ENCODE peak calls at places on chromosomes 11 and 22, in six cellular contexts. W is MV-4-11; D is GM10248; X is suprapubic skin; E is BJ; G is stimulated activated naive CD8-positive, alpha-beta T cell treated with anti-CD3 and anti-CD28 coated beads, Interleukin-15, amount 100 ng/mL, for 72 hours. S is an unnamed sample.

GRCh38 chr11:115765803-115766239 is 261.6 kb upstream of the CADM1 start:
- DNase-seq in E (peak; percentile 46), D (no peak), G (no peak), X (no peak), W (peak; percentile 88), S (peak; percentile 12)

GRCh38 chr11:131817701-131818188 is 447.3 kb downstream of the NTM start:
- DNase-seq in D (no peak), E (no peak), X (no peak), G (no peak), W (no peak), S (no peak)

GRCh38 chr11:67646535-67647336 is 3.8 kb downstream of the ACY3 start:
- DNase-seq in D (no peak), X (peak; percentile 76), G (peak; percentile 66), W (peak; percentile 72), E (no peak), S (peak; percentile 91)

GRCh38 chr11:128421577-128421976 is 165.8 kb downstream of the ETS1 start:
- DNase-seq in D (no peak), X (no peak), W (no peak), E (no peak), G (no peak), S (no peak)

GRCh38 chr22:27918351-27919221 is 470 bp downstream of the PITPNB start:
- DNase-seq in E (no peak), X (peak; percentile 83), G (peak; percentile 71), D (peak; percentile 69), W (peak; percentile 4), S (peak; percentile 66)

GRCh38 chr11:103587951-103588788 is 448.3 kb upstream of the DDI1 start:
- DNase-seq in X (no peak), G (no peak), D (no peak), E (no peak), W (no peak), S (no peak)

GRCh38 chr22:48753381-48753730 is 1074.3 kb downstream of the BRD1 start:
- DNase-seq in G (no peak), W (no peak), X (no peak), D (no peak), E (no peak), S (no peak)

GRCh38 chr11:46471943-46472661 is 80.5 kb upstream of the CHRM4 start:
- DNase-seq in D (no peak), W (no peak), E (no peak), X (no peak), G (no peak), S (no peak)

GRCh38 chr11:120268686-120269085 is 28.7 kb downstream of the POU2F3 start:
- DNase-seq in G (no peak), E (no peak), D (no peak), W (no peak), X (no peak), S (no peak)

GRCh38 chr22:31754813-31755212 is 994 bp downstream of the DEPDC5 start:
- DNase-seq in D (no peak), E (no peak), W (no peak), G (no peak), X (no peak), S (no peak)

GRCh38 chr11:86799680-86800075 is 664 bp upstream of the PRSS23 start:
- DNase-seq in W (no peak), X (no peak), E (no peak), G (no peak), D (no peak), S (no peak)

GRCh38 chr11:91373497-91373896 is 851.1 kb upstream of the FAT3 start:
- DNase-seq in G (no peak), W (no peak), D (no peak), E (no peak), X (no peak), S (peak; percentile 4)

GRCh38 chr11:45651841-45652745 is 13.3 kb downstream of the CHST1 start:
- DNase-seq in E (no peak), W (no peak), G (no peak), D (no peak), X (peak; percentile 67), S (no peak)

GRCh38 chr11:130042093-130042591 is 27.6 kb upstream of the APLP2 start:
- DNase-seq in D (no peak), W (peak; percentile 70), G (no peak), X (no peak), E (peak; percentile 71), S (peak; percentile 69)

GRCh38 chr11:45392154-45392553 is 106.0 kb upstream of the SYT13 start:
- DNase-seq in X (no peak), G (no peak), D (no peak), W (no peak), E (no peak), S (no peak)

GRCh38 chr11:133810766-133811165 is 34.5 kb downstream of the SPATA19 start:
- DNase-seq in D (no peak), G (no peak), W (no peak), X (no peak), E (no peak), S (no peak)

GRCh38 chr11:69253028-69253427 is 40.9 kb upstream of the MYEOV start:
- DNase-seq in W (no peak), X (no peak), D (no peak), G (no peak), E (peak; percentile 33), S (no peak)

GRCh38 chr22:17803871-17804270 is 29.6 kb upstream of the BID start:
- DNase-seq in X (no peak), D (no peak), E (no peak), G (no peak), W (no peak), S (no peak)

GRCh38 chr22:42461511-42461910 is 29.3 kb upstream of the NFAM1 start:
- DNase-seq in E (no peak), X (no peak), W (no peak), G (no peak), D (no peak), S (no peak)

GRCh38 chr11:57294225-57295131 is 30.3 kb downstream of the TNKS1BP1 start:
- DNase-seq in D (no peak), X (no peak), G (no peak), W (no peak), E (no peak), S (no peak)

GRCh38 chr11:59179121-59179520 is 7.2 kb downstream of the DTX4 start:
- DNase-seq in W (no peak), D (no peak), G (no peak), X (no peak), E (no peak), S (no peak)

GRCh38 chr11:17764446-17765218 is 30.1 kb downstream of the KCNC1 start:
- DNase-seq in G (no peak), E (no peak), W (no peak), X (no peak), D (no peak), S (no peak)

GRCh38 chr22:43946391-43946680 is 8.9 kb upstream of the SAMM50 start:
- DNase-seq in G (no peak), X (no peak), W (no peak), E (no peak), D (no peak), S (peak; percentile 46)

GRCh38 chr22:29145321-29146072 is 60.2 kb upstream of the EMID1 start:
- DNase-seq in G (no peak), W (peak; percentile 28), E (no peak), X (peak; percentile 75), D (no peak), S (peak; percentile 64)

GRCh38 chr11:47527186-47527585 is 25.7 kb downstream of the CELF1 start:
- DNase-seq in X (no peak), G (no peak), E (no peak), D (no peak), W (no peak), S (no peak)

GRCh38 chr11:67647471-67647870 is 3.1 kb downstream of the ACY3 start:
- DNase-seq in E (no peak), D (no peak), X (peak; percentile 73), W (no peak), G (peak; percentile 12), S (no peak)

GRCh38 chr11:18769802-18770456 is 21.7 kb downstream of the PTPN5 start:
- DNase-seq in D (peak; percentile 71), G (no peak), X (no peak), E (no peak), W (no peak), S (no peak)

GRCh38 chr11:109658169-109658568 is 236.2 kb downstream of the C11orf87 start:
- DNase-seq in W (peak; percentile 67), G (no peak), E (no peak), D (no peak), X (no peak), S (no peak)

GRCh38 chr11:1998861-1999260 is 1.2 kb upstream of the H19 start:
- DNase-seq in G (no peak), W (no peak), E (no peak), X (no peak), D (no peak), S (no peak)

S was measured in NB4.